ENCODE peak calls at places on chromosome 4, in ten cellular contexts. One of them, this sample, is unnamed.

GRCh38 chr4:155984398-155984797 is 30.7 kb upstream of the CTSO start:
- DNase-seq in heart right ventricle: no peak
- DNase-seq in Peyer's patch: no peak
- DNase-seq in choroid plexus epithelial cell: no peak
- DNase-seq in keratinocyte: no peak
- DNase-seq in neural progenitor cell: no peak
- DNase-seq in left lung: no peak
- DNase-seq in upper lobe of right lung: no peak
- DNase-seq in neural crest cell: no peak
- DNase-seq in HCT116: no peak
- DNase-seq in this sample: no peak

GRCh38 chr4:69823481-69824186 is 36.3 kb downstream of the SULT1E1 start:
- DNase-seq in heart right ventricle: no peak
- DNase-seq in Peyer's patch: peak
- DNase-seq in choroid plexus epithelial cell: peak
- DNase-seq in keratinocyte: no peak
- DNase-seq in neural progenitor cell: peak
- DNase-seq in left lung: no peak
- DNase-seq in upper lobe of right lung: peak
- DNase-seq in neural crest cell: no peak
- DNase-seq in HCT116: peak
- DNase-seq in this sample: peak

GRCh38 chr4:121192500-121192899 is 28.4 kb upstream of the TNIP3 start:
- DNase-seq in heart right ventricle: no peak
- DNase-seq in Peyer's patch: no peak
- DNase-seq in choroid plexus epithelial cell: peak
- DNase-seq in keratinocyte: no peak
- DNase-seq in neural progenitor cell: peak
- DNase-seq in left lung: no peak
- DNase-seq in upper lobe of right lung: no peak
- DNase-seq in neural crest cell: peak
- DNase-seq in HCT116: peak
- DNase-seq in this sample: peak

GRCh38 chr4:113411496-113411938 is 350.0 kb downstream of the CAMK2D start:
- DNase-seq in heart right ventricle: peak
- DNase-seq in Peyer's patch: no peak
- DNase-seq in choroid plexus epithelial cell: peak
- DNase-seq in keratinocyte: peak
- DNase-seq in neural progenitor cell: no peak
- DNase-seq in left lung: no peak
- DNase-seq in upper lobe of right lung: no peak
- DNase-seq in neural crest cell: no peak
- DNase-seq in HCT116: no peak
- DNase-seq in this sample: peak

GRCh38 chr4:22179124-22179874 is 230.7 kb upstream of the KCNIP4 start:
- DNase-seq in heart right ventricle: no peak
- DNase-seq in Peyer's patch: no peak
- DNase-seq in choroid plexus epithelial cell: peak
- DNase-seq in keratinocyte: peak
- DNase-seq in neural progenitor cell: no peak
- DNase-seq in left lung: no peak
- DNase-seq in upper lobe of right lung: no peak
- DNase-seq in neural crest cell: no peak
- DNase-seq in HCT116: no peak
- DNase-seq in this sample: peak

GRCh38 chr4:142380052-142380598 is 466.0 kb downstream of the INPP4B start:
- DNase-seq in heart right ventricle: no peak
- DNase-seq in Peyer's patch: no peak
- DNase-seq in choroid plexus epithelial cell: no peak
- DNase-seq in keratinocyte: no peak
- DNase-seq in neural progenitor cell: no peak
- DNase-seq in left lung: no peak
- DNase-seq in upper lobe of right lung: no peak
- DNase-seq in neural crest cell: no peak
- DNase-seq in HCT116: no peak
- DNase-seq in this sample: peak

GRCh38 chr4:174714393-174715211 is 114.4 kb downstream of the GLRA3 start:
- DNase-seq in heart right ventricle: no peak
- DNase-seq in Peyer's patch: no peak
- DNase-seq in choroid plexus epithelial cell: peak
- DNase-seq in keratinocyte: peak
- DNase-seq in neural progenitor cell: peak
- DNase-seq in left lung: no peak
- DNase-seq in upper lobe of right lung: no peak
- DNase-seq in neural crest cell: peak
- DNase-seq in HCT116: peak
- DNase-seq in this sample: peak

GRCh38 chr4:41177016-41177415 is 37.3 kb downstream of the APBB2 start:
- DNase-seq in heart right ventricle: no peak
- DNase-seq in Peyer's patch: no peak
- DNase-seq in choroid plexus epithelial cell: peak
- DNase-seq in keratinocyte: no peak
- DNase-seq in neural progenitor cell: no peak
- DNase-seq in left lung: no peak
- DNase-seq in upper lobe of right lung: no peak
- DNase-seq in neural crest cell: no peak
- DNase-seq in HCT116: no peak
- DNase-seq in this sample: peak

GRCh38 chr4:186029731-186030421 is 39.1 kb upstream of the TLR3 start:
- DNase-seq in heart right ventricle: peak
- DNase-seq in Peyer's patch: no peak
- DNase-seq in choroid plexus epithelial cell: peak
- DNase-seq in keratinocyte: no peak
- DNase-seq in neural progenitor cell: peak
- DNase-seq in left lung: peak
- DNase-seq in upper lobe of right lung: peak
- DNase-seq in neural crest cell: no peak
- DNase-seq in HCT116: no peak
- DNase-seq in this sample: peak

GRCh38 chr4:3446631-3447320 is 5.0 kb downstream of the HGFAC start:
- DNase-seq in heart right ventricle: no peak
- DNase-seq in Peyer's patch: no peak
- DNase-seq in choroid plexus epithelial cell: no peak
- DNase-seq in keratinocyte: no peak
- DNase-seq in neural progenitor cell: no peak
- DNase-seq in left lung: no peak
- DNase-seq in upper lobe of right lung: no peak
- DNase-seq in neural crest cell: no peak
- DNase-seq in HCT116: no peak
- DNase-seq in this sample: no peak

GRCh38 chr4:100087743-100088142 is 102.5 kb downstream of the DDIT4L start:
- DNase-seq in heart right ventricle: no peak
- DNase-seq in Peyer's patch: no peak
- DNase-seq in choroid plexus epithelial cell: no peak
- DNase-seq in keratinocyte: no peak
- DNase-seq in neural progenitor cell: no peak
- DNase-seq in left lung: no peak
- DNase-seq in upper lobe of right lung: no peak
- DNase-seq in neural crest cell: no peak
- DNase-seq in HCT116: no peak
- DNase-seq in this sample: no peak

GRCh38 chr4:110518889-110519490 is 43.0 kb downstream of the ENPEP start:
- DNase-seq in heart right ventricle: no peak
- DNase-seq in Peyer's patch: no peak
- DNase-seq in choroid plexus epithelial cell: peak
- DNase-seq in keratinocyte: no peak
- DNase-seq in neural progenitor cell: peak
- DNase-seq in left lung: no peak
- DNase-seq in upper lobe of right lung: no peak
- DNase-seq in neural crest cell: peak
- DNase-seq in HCT116: no peak
- DNase-seq in this sample: peak

GRCh38 chr4:1403177-1403583 is 3.1 kb downstream of the NKX1-1 start:
- DNase-seq in heart right ventricle: no peak
- DNase-seq in Peyer's patch: peak
- DNase-seq in choroid plexus epithelial cell: no peak
- DNase-seq in keratinocyte: no peak
- DNase-seq in neural progenitor cell: no peak
- DNase-seq in left lung: peak
- DNase-seq in upper lobe of right lung: peak
- DNase-seq in neural crest cell: no peak
- DNase-seq in HCT116: no peak
- DNase-seq in this sample: no peak

GRCh38 chr4:105601406-105601805 is 49.0 kb downstream of the ARHGEF38 start:
- DNase-seq in heart right ventricle: no peak
- DNase-seq in Peyer's patch: no peak
- DNase-seq in choroid plexus epithelial cell: no peak
- DNase-seq in keratinocyte: no peak
- DNase-seq in neural progenitor cell: no peak
- DNase-seq in left lung: no peak
- DNase-seq in upper lobe of right lung: no peak
- DNase-seq in neural crest cell: no peak
- DNase-seq in HCT116: no peak
- DNase-seq in this sample: no peak
- TF ChIP-seq CTCF in heart right ventricle: no peak
- TF ChIP-seq CTCF in Peyer's patch: no peak
- TF ChIP-seq CTCF in choroid plexus epithelial cell: no peak
- TF ChIP-seq CTCF in keratinocyte: no peak
- TF ChIP-seq CTCF in neural progenitor cell: no peak
- TF ChIP-seq CTCF in left lung: no peak
- TF ChIP-seq CTCF in upper lobe of right lung: no peak
- TF ChIP-seq CTCF in neural crest cell: no peak
- TF ChIP-seq CTCF in HCT116: no peak
- TF ChIP-seq CTCF in this sample: no peak

GRCh38 chr4:140100771-140101170 is 53.2 kb downstream of the MAML3 start:
- DNase-seq in heart right ventricle: no peak
- DNase-seq in Peyer's patch: no peak
- DNase-seq in choroid plexus epithelial cell: no peak
- DNase-seq in keratinocyte: no peak
- DNase-seq in neural progenitor cell: no peak
- DNase-seq in left lung: no peak
- DNase-seq in upper lobe of right lung: no peak
- DNase-seq in neural crest cell: no peak
- DNase-seq in HCT116: no peak
- DNase-seq in this sample: no peak
- TF ChIP-seq CTCF in heart right ventricle: no peak
- TF ChIP-seq CTCF in Peyer's patch: no peak
- TF ChIP-seq CTCF in choroid plexus epithelial cell: no peak
- TF ChIP-seq CTCF in keratinocyte: no peak
- TF ChIP-seq CTCF in neural progenitor cell: no peak
- TF ChIP-seq CTCF in left lung: no peak
- TF ChIP-seq CTCF in upper lobe of right lung: no peak
- TF ChIP-seq CTCF in neural crest cell: no peak
- TF ChIP-seq CTCF in HCT116: no peak
- TF ChIP-seq CTCF in this sample: no peak

DNA sequence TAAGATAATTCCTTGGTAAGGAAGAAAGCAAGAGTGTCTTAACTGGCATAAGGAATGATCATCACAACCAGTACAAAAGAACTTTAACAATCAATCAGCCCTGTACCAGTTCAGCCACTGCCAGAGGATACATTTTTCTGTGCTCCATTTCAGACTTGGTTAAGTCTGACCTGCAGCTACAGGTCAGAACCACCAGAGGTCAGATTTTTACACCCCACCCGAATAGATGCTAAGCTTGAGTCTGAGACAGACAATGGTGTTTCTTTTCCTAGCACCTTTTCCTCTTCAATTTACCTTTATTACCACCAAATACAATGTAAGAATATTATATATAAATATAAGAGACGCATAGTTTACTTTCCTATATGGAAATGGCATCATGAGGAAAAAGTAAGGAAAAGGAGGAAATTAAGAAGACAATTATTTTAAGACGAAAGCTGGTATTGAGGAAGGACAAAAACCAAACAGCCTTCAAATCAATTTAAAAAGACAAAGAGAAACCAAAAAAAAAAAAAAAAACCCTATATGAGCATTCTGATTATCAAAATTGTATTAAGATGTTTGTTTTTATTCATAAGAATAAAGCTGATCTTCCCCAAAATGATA is 215.3 kb upstream of the TTC29 start:
- DNase-seq in heart right ventricle: peak
- DNase-seq in Peyer's patch: no peak
- DNase-seq in choroid plexus epithelial cell: peak
- DNase-seq in keratinocyte: peak
- DNase-seq in neural progenitor cell: peak
- DNase-seq in left lung: no peak
- DNase-seq in upper lobe of right lung: no peak
- DNase-seq in neural crest cell: no peak
- DNase-seq in HCT116: peak
- DNase-seq in this sample: peak
- TF ChIP-seq CTCF in heart right ventricle: peak
- TF ChIP-seq CTCF in Peyer's patch: peak
- TF ChIP-seq CTCF in choroid plexus epithelial cell: peak
- TF ChIP-seq CTCF in keratinocyte: peak
- TF ChIP-seq CTCF in neural progenitor cell: peak
- TF ChIP-seq CTCF in left lung: peak
- TF ChIP-seq CTCF in upper lobe of right lung: peak
- TF ChIP-seq CTCF in neural crest cell: peak
- TF ChIP-seq CTCF in HCT116: peak
- TF ChIP-seq CTCF in this sample: peak

GRCh38 chr4:177282284-177282683 is 27.4 kb upstream of the NEIL3 start:
- DNase-seq in heart right ventricle: no peak
- DNase-seq in Peyer's patch: no peak
- DNase-seq in choroid plexus epithelial cell: no peak
- DNase-seq in keratinocyte: no peak
- DNase-seq in neural progenitor cell: no peak
- DNase-seq in left lung: no peak
- DNase-seq in upper lobe of right lung: no peak
- DNase-seq in neural crest cell: no peak
- DNase-seq in HCT116: no peak
- DNase-seq in this sample: no peak

GRCh38 chr4:177283167-177283566 is 26.5 kb upstream of the NEIL3 start:
- DNase-seq in heart right ventricle: no peak
- DNase-seq in Peyer's patch: no peak
- DNase-seq in choroid plexus epithelial cell: peak
- DNase-seq in keratinocyte: no peak
- DNase-seq in neural progenitor cell: no peak
- DNase-seq in left lung: no peak
- DNase-seq in upper lobe of right lung: no peak
- DNase-seq in neural crest cell: no peak
- DNase-seq in HCT116: no peak
- DNase-seq in this sample: no peak

GRCh38 chr4:177287298-177287697 is 22.4 kb upstream of the NEIL3 start:
- DNase-seq in heart right ventricle: no peak
- DNase-seq in Peyer's patch: no peak
- DNase-seq in choroid plexus epithelial cell: no peak
- DNase-seq in keratinocyte: no peak
- DNase-seq in neural progenitor cell: no peak
- DNase-seq in left lung: no peak
- DNase-seq in upper lobe of right lung: no peak
- DNase-seq in neural crest cell: no peak
- DNase-seq in HCT116: no peak
- DNase-seq in this sample: no peak

GRCh38 chr4:177281544-177281943 is 28.1 kb upstream of the NEIL3 start:
- DNase-seq in heart right ventricle: no peak
- DNase-seq in Peyer's patch: no peak
- DNase-seq in choroid plexus epithelial cell: peak
- DNase-seq in keratinocyte: no peak
- DNase-seq in neural progenitor cell: no peak
- DNase-seq in left lung: no peak
- DNase-seq in upper lobe of right lung: no peak
- DNase-seq in neural crest cell: no peak
- DNase-seq in HCT116: no peak
- DNase-seq in this sample: no peak

DNA sequence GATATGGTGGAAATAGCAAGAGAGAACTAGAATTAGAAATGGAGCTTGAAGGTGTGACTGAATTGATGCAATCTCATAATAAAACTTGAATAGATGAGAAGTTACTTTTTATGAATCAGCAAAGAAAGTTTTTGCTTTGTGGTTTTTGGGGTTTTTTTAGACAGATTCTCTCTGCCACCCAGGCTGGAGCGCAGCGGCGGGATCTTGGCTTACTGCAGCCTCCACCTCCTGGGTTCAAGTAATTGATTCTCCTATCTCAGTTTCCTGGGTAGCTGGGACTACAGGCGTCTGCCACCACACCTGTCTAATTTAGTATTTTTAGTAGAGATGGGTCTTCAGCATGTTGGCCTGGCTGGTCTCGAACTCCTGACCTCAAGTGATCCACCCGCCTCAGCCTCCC is 23.7 kb upstream of the NEIL3 start:
- DNase-seq in heart right ventricle: no peak
- DNase-seq in Peyer's patch: no peak
- DNase-seq in choroid plexus epithelial cell: no peak
- DNase-seq in keratinocyte: no peak
- DNase-seq in neural progenitor cell: no peak
- DNase-seq in left lung: no peak
- DNase-seq in upper lobe of right lung: no peak
- DNase-seq in neural crest cell: no peak
- DNase-seq in HCT116: no peak
- DNase-seq in this sample: no peak
- TF ChIP-seq CTCF in heart right ventricle: no peak
- TF ChIP-seq CTCF in Peyer's patch: no peak
- TF ChIP-seq CTCF in choroid plexus epithelial cell: no peak
- TF ChIP-seq CTCF in keratinocyte: no peak
- TF ChIP-seq CTCF in neural progenitor cell: no peak
- TF ChIP-seq CTCF in left lung: no peak
- TF ChIP-seq CTCF in upper lobe of right lung: no peak
- TF ChIP-seq CTCF in neural crest cell: no peak
- TF ChIP-seq CTCF in HCT116: no peak
- TF ChIP-seq CTCF in this sample: no peak